ENCODE peak calls at places on chromosome 18, in ten cellular contexts. D, Z, C, X, N, W, R, I, G and M are unnamed samples.
A peak's percentile ranks its signal among the peaks of the same experiment; 100 is the strongest.

GRCh38 chr18:60277855-60278480 is 94.6 kb downstream of the MC4R start:
- DNase-seq in R (no peak), X (no peak), W (no peak), N (no peak), C (peak; percentile 10), G (no peak), D (no peak), I (peak; percentile 44), Z (no peak), M (no peak)

GRCh38 chr18:42052137-42052708 is 97.2 kb downstream of the PIK3C3 start:
- DNase-seq in C (peak; percentile 53), I (no peak), D (no peak), N (no peak), W (no peak), R (no peak), Z (no peak), G (no peak), X (no peak), M (no peak)

GRCh38 chr18:51340332-51340731 is 142.9 kb upstream of the MEX3C start:
- DNase-seq in G (no peak), C (no peak), W (no peak), D (no peak), X (no peak), N (no peak), I (peak; percentile 37), R (no peak), Z (no peak), M (no peak)

GRCh38 chr18:57542801-57543427 is 43.6 kb downstream of the FECH start:
- DNase-seq in I (no peak), R (no peak), Z (no peak), N (peak; percentile 23), G (no peak), W (no peak), C (peak; percentile 86), D (peak; percentile 87), X (no peak), M (peak; percentile 40)

GRCh38 chr18:46419391-46420141 is 237.5 kb downstream of the LOXHD1 start:
- DNase-seq in R (no peak), W (peak; percentile 19), C (no peak), Z (peak; percentile 52), D (no peak), I (no peak), X (no peak), G (no peak), N (no peak), M (no peak)

GRCh38 chr18:32542221-32542798 is 71.6 kb upstream of the GAREM1 start:
- DNase-seq in Z (no peak), C (no peak), G (no peak), N (no peak), R (no peak), W (no peak), X (no peak), I (no peak), D (no peak), M (no peak)

GRCh38 chr18:75869197-75869596 is 441.7 kb upstream of the SMIM21 start:
- DNase-seq in G (no peak), X (no peak), W (no peak), N (no peak), I (no peak), Z (no peak), D (no peak), C (no peak), R (no peak), M (no peak)

GRCh38 chr18:10863026-10863425 is 286.3 kb downstream of the PIEZO2 start:
- DNase-seq in R (no peak), D (no peak), W (no peak), C (peak; percentile 7), G (no peak), X (no peak), I (no peak), Z (no peak), N (no peak), M (no peak)

GRCh38 chr18:24176727-24177416 is 38.0 kb downstream of the CABYR start:
- DNase-seq in I (no peak), N (peak; percentile 72), G (peak; percentile 23), C (peak; percentile 66), W (peak; percentile 78), X (peak; percentile 70), R (peak; percentile 55), D (peak; percentile 16), Z (peak; percentile 83), M (no peak)

GRCh38 chr18:59359576-59359952 is 499 bp upstream of the LMAN1 start:
- DNase-seq in R (no peak), Z (no peak), N (no peak), D (peak; percentile 7), I (no peak), W (no peak), G (no peak), X (no peak), C (no peak), M (no peak)

GRCh38 chr18:37537868-37538525 is 27.6 kb downstream of the CELF4 start:
- DNase-seq in X (peak; percentile 69), G (no peak), W (peak; percentile 91), D (peak; percentile 56), Z (peak; percentile 89), R (peak; percentile 78), C (peak; percentile 83), N (peak; percentile 93), I (no peak), M (peak; percentile 72)

GRCh38 chr18:13120967-13121586 is 97.5 kb upstream of the LDLRAD4 start:
- DNase-seq in I (no peak), G (no peak), W (no peak), D (peak; percentile 67), X (no peak), R (no peak), Z (no peak), C (peak; percentile 82), N (no peak), M (no peak)

GRCh38 chr18:48825101-48825745 is 125.5 kb downstream of the SMAD7 start:
- DNase-seq in W (peak; percentile 36), Z (peak; percentile 14), R (peak; percentile 40), X (no peak), D (peak; percentile 53), C (peak; percentile 89), I (no peak), G (no peak), N (no peak), M (no peak)

GRCh38 chr18:25121442-25121841 is 230.5 kb downstream of the ZNF521 start:
- DNase-seq in X (no peak), I (no peak), G (no peak), N (no peak), R (no peak), W (no peak), C (no peak), D (no peak), Z (peak; percentile 34), M (no peak)

GRCh38 chr18:2572892-2573291 is 1.5 kb downstream of the NDC80 start:
- DNase-seq in C (peak; percentile 47), Z (no peak), I (no peak), X (no peak), R (no peak), D (no peak), W (no peak), N (no peak), G (no peak), M (no peak)

GRCh38 chr18:48833701-48834394 is 116.9 kb downstream of the SMAD7 start:
- DNase-seq in G (no peak), C (no peak), W (peak; percentile 22), I (no peak), X (peak; percentile 83), N (no peak), D (no peak), Z (peak; percentile 23), R (peak; percentile 32), M (no peak)

GRCh38 chr18:54284967-54285785 is 15.9 kb downstream of the POLI start:
- DNase-seq in N (no peak), W (no peak), D (peak; percentile 62), X (peak; percentile 14), G (no peak), R (no peak), C (peak; percentile 81), I (peak; percentile 58), Z (no peak), M (no peak)

GRCh38 chr18:22703883-22704626 is 229.1 kb upstream of the RBBP8 start:
- DNase-seq in D (no peak), W (no peak), X (peak; percentile 49), C (peak; percentile 52), R (no peak), I (peak; percentile 16), Z (no peak), G (peak; percentile 28), N (peak; percentile 18), M (no peak)

GRCh38 chr18:9642799-9643445 is 28.6 kb upstream of the PPP4R1 start:
- DNase-seq in R (no peak), D (no peak), I (peak; percentile 60), G (no peak), X (no peak), C (peak; percentile 46), W (no peak), Z (no peak), N (no peak), M (no peak)

GRCh38 chr18:36378194-36378593 is 80.7 kb downstream of the FHOD3 start:
- DNase-seq in N (peak; percentile 39), C (peak; percentile 23), Z (no peak), X (no peak), R (no peak), D (no peak), W (no peak), I (no peak), G (no peak), M (no peak)

GRCh38 chr18:76948345-76948744 is 126.0 kb downstream of the ZNF236 start:
- DNase-seq in C (no peak), Z (no peak), N (no peak), G (no peak), X (no peak), D (no peak), W (no peak), I (no peak), R (no peak), M (no peak)

GRCh38 chr18:70288171-70288850 is 534 bp upstream of the SOCS6 start:
- DNase-seq in I (no peak), C (peak; percentile 74), R (no peak), N (no peak), X (no peak), D (no peak), W (no peak), G (no peak), Z (peak; percentile 45), M (peak; percentile 12)

GRCh38 chr18:25164837-25165791 is 186.9 kb downstream of the ZNF521 start:
- DNase-seq in I (no peak), Z (no peak), D (peak; percentile 16), W (no peak), N (peak; percentile 24), X (no peak), C (peak; percentile 55), R (no peak), G (no peak), M (no peak)

GRCh38 chr18:51290864-51291263 is 93.4 kb upstream of the MEX3C start:
- DNase-seq in W (no peak), N (no peak), Z (no peak), G (no peak), D (no peak), C (peak; percentile 3), I (peak; percentile 41), X (no peak), R (no peak), M (no peak)

GRCh38 chr18:47968721-47969120 is 38.3 kb upstream of the SMAD2 start:
- DNase-seq in I (no peak), N (no peak), Z (no peak), G (no peak), W (no peak), X (no peak), D (no peak), C (peak; percentile 63), R (no peak), M (no peak)

GRCh38 chr18:10522574-10522973 is 3.3 kb upstream of the NAPG start:
- DNase-seq in W (no peak), G (no peak), X (no peak), I (no peak), D (no peak), Z (no peak), C (no peak), N (no peak), R (no peak), M (no peak)

GRCh38 chr18:76348267-76349066 is 146.6 kb downstream of the ZNF516 start:
- DNase-seq in D (no peak), R (no peak), W (no peak), I (no peak), Z (peak; percentile 47), N (peak; percentile 48), G (peak; percentile 60), X (no peak), C (no peak), M (no peak)

GRCh38 chr18:10111944-10112343 is 198.1 kb downstream of the VAPA start:
- DNase-seq in I (no peak), N (no peak), C (no peak), D (no peak), G (no peak), R (no peak), Z (no peak), W (no peak), X (no peak), M (no peak)